ENCODE peak calls at places on chromosomes 16 and 17, in four cellular contexts. G is GM23248, K is PC-9, B is neural progenitor cell. Y is an unnamed sample.

GRCh38 chr17:61404702-61405046 is 5.0 kb downstream of the TBX2 start:
- DNase-seq in G (no peak), K (no peak), B (no peak), Y (no peak)

GRCh38 chr17:10041287-10041612 is 136.2 kb upstream of the RCVRN start:
- DNase-seq in K (no peak), G (no peak), B (no peak), Y (no peak)

GRCh38 chr16:67443299-67443698 is 12.4 kb downstream of the HSD11B2 start:
- DNase-seq in G (peak; percentile 76), K (no peak), B (no peak), Y (no peak)

GRCh38 chr16:83513006-83513755 is 294.6 kb upstream of the HSBP1 start:
- DNase-seq in K (no peak), G (peak; percentile 92), B (no peak), Y (no peak)

GRCh38 chr16:81532491-81533174 is 88.0 kb downstream of the CMIP start:
- DNase-seq in G (no peak), K (no peak), B (no peak), Y (no peak)

GRCh38 chr17:67210915-67211314 is 34.1 kb downstream of the HELZ start:
- DNase-seq in G (no peak), K (no peak), B (no peak), Y (no peak)

GRCh38 chr17:83194761-83195329 is 115.4 kb downstream of the METRNL start:
- DNase-seq in G (peak; percentile 91), B (no peak), K (no peak), Y (no peak)

GRCh38 chr17:58270476-58271290 is 10.1 kb downstream of the MPO start:
- DNase-seq in G (no peak), K (no peak), B (no peak), Y (no peak)

GRCh38 chr16:67537270-67537635 is 8.6 kb downstream of the RIPOR1 start:
- DNase-seq in G (peak; percentile 84), B (peak; percentile 78), K (no peak), Y (no peak)

GRCh38 chr16:80142276-80142675 is 398.5 kb upstream of the DYNLRB2 start:
- DNase-seq in G (no peak), B (no peak), K (no peak), Y (no peak)

GRCh38 chr16:80147021-80147680 is 393.6 kb upstream of the DYNLRB2 start:
- DNase-seq in B (no peak), K (no peak), G (peak; percentile 79), Y (no peak)

GRCh38 chr16:80142940-80143339 is 397.9 kb upstream of the DYNLRB2 start:
- DNase-seq in G (no peak), K (no peak), B (no peak), Y (no peak)

GRCh38 chr16:80148826-80149225 is 392.0 kb upstream of the DYNLRB2 start:
- DNase-seq in B (no peak), G (no peak), K (no peak), Y (no peak)

DNA sequence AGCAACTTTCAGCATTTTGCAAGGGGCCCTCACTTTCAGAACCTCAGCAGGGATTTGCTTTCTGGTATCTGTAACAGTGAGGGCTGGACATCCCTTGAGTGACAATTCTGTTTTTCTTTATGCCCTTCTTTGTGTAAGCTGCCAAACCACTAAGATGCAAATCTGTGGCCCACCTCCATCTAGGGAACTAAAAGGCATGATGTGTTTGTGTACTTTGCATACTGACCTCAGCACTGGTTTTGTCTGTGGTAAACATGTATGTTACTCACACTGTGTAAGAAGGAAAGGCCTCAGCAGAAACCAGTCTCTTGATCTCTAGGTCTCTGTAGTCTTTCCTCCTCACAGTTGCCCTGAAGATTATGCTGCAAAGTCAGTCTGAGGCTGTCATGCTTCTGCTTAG is 396.6 kb upstream of the DYNLRB2 start:
- DNase-seq in K (no peak), G (peak; percentile 32), B (no peak), Y (no peak)
- H3K4me3 ChIP-seq in K (no peak overlapping the region), G (no peak overlapping the region), B (no peak overlapping the region), Y (no peak overlapping the region)

DNA sequence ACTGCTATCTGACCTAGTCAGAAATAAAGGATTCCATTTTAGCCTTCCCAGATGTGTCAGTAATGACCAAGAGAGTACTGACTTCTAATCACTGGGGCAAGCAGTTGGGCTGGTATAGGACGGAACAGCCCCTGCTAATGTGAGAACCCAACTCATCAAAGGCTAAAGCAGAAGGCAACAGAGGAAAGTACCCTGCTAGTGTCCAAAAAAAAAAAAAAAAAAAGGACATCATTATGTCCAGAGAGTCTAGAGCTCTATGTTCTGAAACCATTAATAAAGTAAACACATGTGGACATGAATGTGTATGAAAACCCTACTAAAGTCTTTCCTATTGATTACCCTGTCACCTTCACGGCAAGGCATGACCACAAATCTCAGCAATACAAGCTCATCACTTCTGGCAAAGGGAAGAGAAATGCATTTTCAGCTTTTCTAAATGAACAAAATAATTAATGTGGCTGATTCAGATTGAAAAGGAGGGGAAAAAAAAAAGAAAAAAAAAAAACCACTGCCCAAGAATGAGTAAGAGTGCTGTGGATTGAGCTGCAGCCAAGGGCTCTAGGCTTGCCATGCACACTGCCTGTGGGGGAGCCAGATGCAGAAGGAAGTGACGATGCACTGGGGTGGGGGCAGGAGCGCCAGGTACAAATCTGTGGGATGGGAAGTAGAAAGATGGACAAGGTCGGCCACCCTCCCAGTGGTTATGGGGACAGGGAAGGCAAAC is 84.8 kb downstream of the CYTH1 start:
- DNase-seq in B (no peak), G (peak; percentile 86), K (no peak), Y (no peak)
- TF ChIP-seq EZH2 in B (no peak), G (no peak), K (no peak), Y (no peak)

GRCh38 chr17:71975331-71975801 is 145.5 kb upstream of the SOX9 start:
- DNase-seq in K (no peak), B (peak; percentile 10), G (peak; percentile 82), Y (no peak)
- H3K4me3 ChIP-seq in K (peak overlapping the region; percentile 41), B (no peak overlapping the region), G (peak overlapping the region; percentile 67), Y (no peak overlapping the region)

GRCh38 chr17:45894022-45894784 is at the start of gene MAPT:
- DNase-seq in B (peak; percentile 96), G (peak; percentile 94), K (peak; percentile 54), Y (peak; percentile 83)

GRCh38 chr17:45895969-45896793 is 1.8 kb downstream of the MAPT start:
- DNase-seq in G (peak; percentile 9), B (peak; percentile 48), K (no peak), Y (no peak)

GRCh38 chr17:45895304-45895968 is 1.1 kb downstream of the MAPT start:
- DNase-seq in B (peak; percentile 73), G (peak; percentile 27), K (no peak), Y (peak; percentile 22)

GRCh38 chr17:45900136-45900535 is 5.8 kb downstream of the MAPT start:
- DNase-seq in K (no peak), B (no peak), G (no peak), Y (no peak)

DNA sequence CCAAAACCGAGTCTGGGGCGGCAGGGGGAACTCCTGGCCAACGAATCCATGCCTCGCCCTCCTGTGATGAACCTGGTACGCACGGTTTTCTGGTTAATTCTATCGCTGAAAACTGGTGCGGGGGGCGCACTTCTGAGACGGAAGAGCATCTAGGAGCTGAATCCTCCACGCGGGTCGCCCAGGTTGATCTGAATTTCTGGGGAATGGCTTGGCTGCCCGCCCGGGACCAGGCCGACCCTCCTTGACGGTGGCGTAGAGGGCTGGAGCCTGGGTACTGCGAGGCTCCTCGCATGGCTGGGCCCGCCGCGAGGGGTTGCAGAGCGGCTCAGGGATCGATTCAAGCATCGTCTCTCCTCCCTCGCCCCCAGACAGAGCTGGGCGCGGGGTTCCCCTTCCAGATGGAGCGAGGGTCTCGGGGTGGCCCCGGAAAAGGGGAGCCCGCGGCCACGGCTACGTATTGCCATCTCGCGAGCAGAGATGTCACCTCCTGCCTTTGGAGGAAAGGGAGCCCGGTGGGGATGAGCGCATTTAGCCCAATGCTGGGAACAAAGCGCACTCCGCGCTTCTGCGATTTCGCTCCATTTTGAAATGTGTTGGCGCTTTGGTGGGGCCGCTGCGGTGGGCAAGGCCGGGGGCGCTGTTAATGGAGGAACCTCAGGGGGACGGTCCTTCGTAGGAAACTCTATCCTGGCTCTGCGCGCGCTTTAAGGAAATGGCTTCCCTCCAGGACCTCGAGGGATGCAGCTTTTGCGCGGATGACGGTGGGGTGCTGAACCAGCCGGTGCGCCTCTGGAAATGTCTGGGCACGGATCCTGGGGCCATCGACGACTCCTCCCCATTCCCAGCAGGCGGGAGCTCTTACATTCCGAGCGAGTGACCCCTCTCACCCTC is 2.7 kb downstream of the MAPT start:
- DNase-seq in G (no peak), B (peak; percentile 59), K (no peak), Y (peak; percentile 13)
- TF ChIP-seq EZH2 in G (no peak), B (peak; percentile 80), K (no peak), Y (no peak)

GRCh38 chr16:11686713-11687112 is 18.5 kb downstream of the SNN start:
- DNase-seq in G (no peak), B (no peak), K (no peak), Y (no peak)
- H3K4me3 ChIP-seq in G (no peak overlapping the region), B (no peak overlapping the region), K (no peak overlapping the region), Y (no peak overlapping the region)

Y was measured in A673.